ENCODE peak calls at places on chromosomes 1 and 21, in seven cellular contexts. A is astrocyte of the hippocampus, B is psoas muscle, O is EH, T is nucleus accumbens, U is fibroblast of mammary gland, M is NCI-H1417. W is an unnamed sample.

GRCh38 chr1:3186526-3186921 is 117.5 kb downstream of the PRDM16 start:
- DNase-seq in O (no peak), B (peak), A (peak), T (no peak), U (no peak), M (peak), W (no peak)

GRCh38 chr1:239717097-239718051 is 331.0 kb downstream of the CHRM3 start:
- DNase-seq in U (no peak), O (no peak), B (no peak), T (no peak), A (peak), M (no peak), W (no peak)

GRCh38 chr1:110638062-110638461 is 31.9 kb upstream of the KCNA2 start:
- DNase-seq in O (no peak), A (no peak), U (no peak), T (no peak), M (no peak), B (no peak), W (no peak)

GRCh38 chr1:52341861-52342260 is 24.1 kb downstream of the CC2D1B start:
- DNase-seq in B (no peak), U (no peak), A (no peak), M (no peak), T (no peak), O (no peak), W (no peak)

GRCh38 chr1:172774561-172774960 is 115.7 kb downstream of the FASLG start:
- DNase-seq in U (peak), T (no peak), M (no peak), B (no peak), A (no peak), O (no peak), W (no peak)

GRCh38 chr1:228876187-228876586 is 140.9 kb downstream of the RHOU start:
- DNase-seq in B (no peak), U (no peak), O (no peak), A (no peak), T (no peak), M (no peak), W (no peak)

GRCh38 chr1:233689017-233689747 is 75.3 kb downstream of the KCNK1 start:
- DNase-seq in U (no peak), B (no peak), O (no peak), A (no peak), M (no peak), T (no peak), W (no peak)

GRCh38 chr1:211621471-211622198 is 42.7 kb upstream of the SLC30A1 start:
- DNase-seq in O (peak), A (peak), U (peak), M (no peak), B (no peak), T (no peak), W (no peak)

GRCh38 chr1:48678684-48679083 is 98.0 kb downstream of the BEND5 start:
- DNase-seq in A (no peak), O (no peak), T (no peak), B (no peak), M (no peak), U (no peak), W (no peak)

GRCh38 chr1:37107153-37107552 is 72.8 kb upstream of the GRIK3 start:
- DNase-seq in O (no peak), M (no peak), B (no peak), A (no peak), T (no peak), U (no peak), W (no peak)

GRCh38 chr1:244209955-244210354 is 158.9 kb downstream of the ZBTB18 start:
- DNase-seq in A (peak), T (no peak), O (no peak), M (no peak), U (no peak), B (no peak), W (no peak)

GRCh38 chr1:7258622-7259135 is 473.4 kb downstream of the CAMTA1 start:
- DNase-seq in B (no peak), T (no peak), U (no peak), O (no peak), A (no peak), M (no peak), W (no peak)

GRCh38 chr21:45290948-45291612 is 3.4 kb upstream of the POFUT2 start:
- DNase-seq in M (no peak), O (peak), B (no peak), T (no peak), U (peak), A (peak), W (no peak)

GRCh38 chr1:41827991-41828570 is 90.6 kb downstream of the HIVEP3 start:
- DNase-seq in T (no peak), O (no peak), M (no peak), B (no peak), A (peak), U (peak), W (no peak)

GRCh38 chr21:18832950-18833349 is 429.4 kb upstream of the TMPRSS15 start:
- DNase-seq in A (peak), T (no peak), M (no peak), U (no peak), B (no peak), O (no peak), W (no peak)

GRCh38 chr1:109630881-109631512 is 11.4 kb downstream of the AMPD2 start:
- DNase-seq in T (no peak), B (no peak), A (no peak), U (no peak), M (no peak), O (no peak), W (no peak)

GRCh38 chr1:16449065-16449464 is 8.5 kb downstream of the NECAP2 start:
- DNase-seq in M (no peak), U (no peak), O (no peak), T (no peak), A (no peak), B (no peak), W (no peak)

GRCh38 chr21:45579383-45580180 is 37.3 kb upstream of the SLC19A1 start:
- DNase-seq in A (no peak), M (no peak), T (no peak), B (no peak), O (no peak), U (no peak), W (no peak)

GRCh38 chr1:234707641-234708040 is 97.7 kb upstream of the IRF2BP2 start:
- DNase-seq in B (no peak), O (peak), U (peak), A (no peak), M (no peak), T (no peak), W (no peak)

GRCh38 chr1:167082511-167083027 is 7.6 kb downstream of the GPA33 start:
- DNase-seq in T (no peak), U (no peak), B (no peak), A (no peak), O (no peak), M (no peak), W (peak)

GRCh38 chr1:9366943-9367780 is 74.5 kb downstream of the SPSB1 start:
- DNase-seq in A (no peak), T (no peak), B (no peak), U (no peak), O (no peak), M (no peak), W (no peak)

GRCh38 chr1:179038528-179039281 is 13.0 kb downstream of the FAM20B start:
- DNase-seq in B (no peak), M (peak), A (no peak), T (no peak), O (no peak), U (peak), W (no peak)

GRCh38 chr1:170634819-170635410 is 29.0 kb upstream of the PRRX1 start:
- DNase-seq in M (no peak), T (no peak), O (peak), A (no peak), B (no peak), U (peak), W (no peak)

GRCh38 chr1:207866471-207867135 is 44.3 kb downstream of the CD34 start:
- DNase-seq in U (peak), B (peak), T (peak), M (no peak), A (no peak), O (peak), W (no peak)

GRCh38 chr1:235124111-235124510 is 4.5 kb downstream of the TOMM20 start:
- DNase-seq in A (no peak), U (no peak), O (no peak), M (no peak), B (no peak), T (no peak), W (no peak)

GRCh38 chr1:10896673-10897072 is 100.2 kb upstream of the CASZ1 start:
- DNase-seq in A (no peak), M (no peak), T (no peak), O (no peak), B (no peak), U (no peak), W (no peak)

GRCh38 chr1:100383743-100384405 is 31.6 kb downstream of the CDC14A start:
- DNase-seq in B (no peak), O (no peak), U (no peak), M (no peak), T (no peak), A (no peak), W (no peak)

GRCh38 chr1:40622051-40622450 is 43.4 kb downstream of the RIMS3 start:
- DNase-seq in A (no peak), M (no peak), B (no peak), U (no peak), O (no peak), T (no peak), W (no peak)

GRCh38 chr1:54311506-54311905 is 94.7 kb downstream of the SSBP3 start:
- DNase-seq in A (no peak), T (no peak), O (peak), B (no peak), M (no peak), U (no peak), W (no peak)

GRCh38 chr1:243598433-243598832 is 251.6 kb downstream of the AKT3 start:
- DNase-seq in M (no peak), B (no peak), A (peak), U (peak), T (no peak), O (peak), W (no peak)

GRCh38 chr1:52141513-52142219 is at the start of gene ZFYVE9:
- DNase-seq in U (peak), T (peak), A (peak), B (peak), M (peak), O (peak), W (no peak)

GRCh38 chr1:8394456-8395321 is 76.8 kb downstream of the SLC45A1 start:
- DNase-seq in M (no peak), T (no peak), B (no peak), O (peak), U (peak), A (peak), W (no peak)

GRCh38 chr1:174448964-174449363 is 1.2 kb downstream of the GPR52 start:
- DNase-seq in T (no peak), B (no peak), O (peak), U (peak), A (peak), M (no peak), W (no peak)

GRCh38 chr1:196400478-196401453 is 207.5 kb downstream of the KCNT2 start:
- DNase-seq in U (peak), T (no peak), M (no peak), A (peak), B (no peak), O (peak), W (no peak)

GRCh38 chr1:9589144-9589718 is 520 bp downstream of the TMEM201 start:
- DNase-seq in B (no peak), T (no peak), A (peak), U (peak), O (peak), M (peak), W (no peak)

GRCh38 chr1:34685225-34685624 is 69.6 kb upstream of the GJB5 start:
- DNase-seq in A (no peak), O (no peak), B (no peak), T (no peak), M (peak), U (no peak), W (no peak)